ENCODE peak calls at places on chromosomes 1 and 21, in seven cellular contexts. C, V, Q, K, Y, H and O are unnamed samples.

GRCh38 chr1:206829875-206830274 is 35.5 kb upstream of the IL20 start:
- DNase-seq in C (no peak), V (no peak), Q (no peak), K (no peak), Y (no peak), H (no peak), O (no peak)

GRCh38 chr1:157968503-157968902 is 24.9 kb upstream of the KIRREL1 start:
- DNase-seq in C (no peak), V (no peak), Q (no peak), K (no peak), Y (no peak), H (peak; percentile 55), O (peak; percentile 11)

GRCh38 chr1:20785907-20786309 is 1.2 kb downstream of the HP1BP3 start:
- DNase-seq in C (no peak), V (no peak), Q (no peak), K (no peak), Y (no peak), H (no peak), O (no peak)

GRCh38 chr1:16080422-16081150 is 7.1 kb upstream of the FAM131C start:
- DNase-seq in C (no peak), V (no peak), Q (peak; percentile 37), K (no peak), Y (peak; percentile 72), H (no peak), O (no peak)

GRCh38 chr1:29675481-29676263 is 439.4 kb downstream of the PTPRU start:
- DNase-seq in C (no peak), V (no peak), Q (peak; percentile 57), K (no peak), Y (no peak), H (no peak), O (no peak)

GRCh38 chr21:45309541-45310381 is 22.1 kb upstream of the POFUT2 start:
- DNase-seq in C (peak; percentile 31), V (peak; percentile 29), Q (no peak), K (no peak), Y (no peak), H (peak; percentile 83), O (peak; percentile 2)

GRCh38 chr1:57112148-57112547 is 146.3 kb upstream of the C8B start:
- DNase-seq in C (no peak), V (no peak), Q (no peak), K (no peak), Y (no peak), H (no peak), O (no peak)

GRCh38 chr1:110210604-110211502 is 739 bp downstream of the KCNC4 start:
- DNase-seq in C (peak; percentile 53), V (peak; percentile 49), Q (peak; percentile 62), K (peak; percentile 84), Y (peak; percentile 71), H (peak; percentile 36), O (peak; percentile 60)

GRCh38 chr1:111204211-111204883 is 3.9 kb upstream of the DENND2D start:
- DNase-seq in C (peak; percentile 81), V (peak; percentile 35), Q (no peak), K (no peak), Y (peak; percentile 82), H (no peak), O (no peak)

GRCh38 chr1:2003564-2004131 is at the start of gene CFAP74:
- DNase-seq in C (no peak), V (no peak), Q (peak; percentile 92), K (peak; percentile 95), Y (no peak), H (no peak), O (peak; percentile 76)

GRCh38 chr1:156118175-156118868 is 3.8 kb downstream of the LMNA start:
- DNase-seq in C (peak; percentile 64), V (peak; percentile 75), Q (no peak), K (no peak), Y (peak; percentile 81), H (no peak), O (no peak)

GRCh38 chr1:108082741-108083562 is 117.2 kb downstream of the SLC25A24 start:
- DNase-seq in C (no peak), V (no peak), Q (no peak), K (no peak), Y (no peak), H (no peak), O (no peak)

GRCh38 chr1:68117416-68117815 is 67.0 kb upstream of the DIRAS3 start:
- DNase-seq in C (no peak), V (no peak), Q (no peak), K (no peak), Y (no peak), H (no peak), O (no peak)

GRCh38 chr1:68121536-68121935 is 71.1 kb upstream of the DIRAS3 start:
- DNase-seq in C (no peak), V (no peak), Q (no peak), K (no peak), Y (no peak), H (no peak), O (no peak)

GRCh38 chr1:68120136-68120791 is 69.8 kb upstream of the DIRAS3 start:
- DNase-seq in C (no peak), V (no peak), Q (peak; percentile 84), K (peak; percentile 66), Y (no peak), H (peak; percentile 85), O (peak; percentile 24)

GRCh38 chr1:68116643-68117235 is 66.3 kb upstream of the DIRAS3 start:
- DNase-seq in C (no peak), V (no peak), Q (peak; percentile 64), K (peak; percentile 48), Y (no peak), H (peak; percentile 53), O (peak; percentile 27)

DNA sequence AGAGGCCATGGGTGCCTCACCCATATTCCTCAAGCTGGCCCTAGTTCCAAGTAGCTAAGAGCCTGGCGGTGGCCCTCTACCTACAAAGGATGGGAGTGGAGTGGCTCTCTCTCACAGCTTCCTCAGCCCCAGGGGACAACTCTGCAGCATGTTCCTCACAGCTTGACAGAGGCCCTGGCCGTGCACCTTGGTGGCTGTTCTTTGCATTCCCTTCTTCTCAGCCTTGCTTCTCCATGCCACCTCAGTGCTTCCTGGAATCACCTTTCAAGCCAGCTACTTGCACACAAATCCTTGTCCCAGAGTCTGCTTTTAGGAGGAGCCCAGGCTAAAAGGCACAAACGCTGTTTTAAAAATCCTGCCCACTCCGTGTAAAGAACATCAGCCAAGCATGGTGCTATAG is 69.0 kb upstream of the DIRAS3 start:
- DNase-seq in C (no peak), V (no peak), Q (no peak), K (no peak), Y (no peak), H (no peak), O (no peak)
- TF ChIP-seq CTCF in C (no peak), V (no peak), Q (no peak), K (no peak), Y (no peak), H (no peak), O (no peak)

DNA sequence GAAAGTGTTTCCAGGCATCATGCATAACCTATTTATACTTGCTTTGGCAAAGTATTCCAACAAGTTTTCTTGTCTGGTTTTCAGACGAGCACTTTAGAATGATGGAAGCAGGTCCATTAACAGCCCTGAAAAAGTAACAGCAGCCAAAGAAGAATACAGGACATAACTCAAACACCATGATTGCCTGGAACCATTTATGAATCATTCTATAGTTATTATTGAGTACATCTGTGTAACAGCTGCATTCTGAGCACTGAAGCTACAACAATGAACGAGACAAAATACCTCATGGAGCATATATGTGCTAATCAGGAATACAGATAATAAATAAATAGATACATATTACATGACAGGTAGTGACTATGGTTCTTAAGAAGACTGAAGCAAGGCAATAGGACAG is 12.6 kb downstream of the IL10RB start:
- DNase-seq in C (no peak), V (no peak), Q (no peak), K (no peak), Y (no peak), H (no peak), O (no peak)
- H3K36me3 ChIP-seq in C (peaks cover 93% of the 10 kb centered on the region), V (peaks cover 81% of the 10 kb centered on the region), Q (no peaks in the 10 kb centered on the region), K (peaks cover 21% of the 10 kb centered on the region), Y (no peaks in the 10 kb centered on the region), H (peaks cover 3% of the 10 kb centered on the region), O (peaks cover 3% of the 10 kb centered on the region)

DNA sequence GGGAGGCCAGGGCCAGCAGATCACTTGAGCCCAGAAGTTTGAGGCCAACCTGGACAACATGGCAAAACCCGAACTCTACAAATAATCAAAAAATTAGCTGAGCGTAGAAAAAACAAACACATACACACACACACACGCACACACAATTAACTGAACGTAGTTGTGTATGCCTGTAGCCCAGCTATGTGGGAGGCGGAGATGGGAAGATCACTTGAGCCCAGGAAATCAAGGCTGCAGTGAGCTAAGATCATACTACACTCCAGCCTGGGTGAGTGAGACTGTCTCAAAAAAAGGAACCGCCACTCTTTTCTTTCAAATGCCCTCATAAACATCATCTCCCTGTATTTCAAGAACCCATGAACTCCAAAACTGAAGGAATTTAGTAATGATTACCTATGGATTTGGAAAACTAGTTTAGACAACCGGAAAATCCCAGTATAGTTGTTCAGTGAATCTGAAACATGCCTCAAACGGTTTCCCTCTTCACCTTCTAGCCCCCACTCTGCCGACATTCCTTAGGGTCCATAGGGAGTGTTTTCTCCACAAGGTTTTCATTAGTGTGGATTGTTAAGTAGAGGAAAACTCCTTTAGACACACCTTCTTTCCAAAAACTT is 4.5 kb downstream of the TXNIP start:
- DNase-seq in C (peak; percentile 38), V (no peak), Q (no peak), K (no peak), Y (peak; percentile 48), H (no peak), O (no peak)
- H3K4me3 ChIP-seq in C (no peak overlapping the region), V (peak overlapping the region; percentile 86), Q (peak overlapping the region; percentile 98), K (peak overlapping the region; percentile 85), Y (peak overlapping the region; percentile 57), H (no peak overlapping the region), O (no peak overlapping the region)

DNA sequence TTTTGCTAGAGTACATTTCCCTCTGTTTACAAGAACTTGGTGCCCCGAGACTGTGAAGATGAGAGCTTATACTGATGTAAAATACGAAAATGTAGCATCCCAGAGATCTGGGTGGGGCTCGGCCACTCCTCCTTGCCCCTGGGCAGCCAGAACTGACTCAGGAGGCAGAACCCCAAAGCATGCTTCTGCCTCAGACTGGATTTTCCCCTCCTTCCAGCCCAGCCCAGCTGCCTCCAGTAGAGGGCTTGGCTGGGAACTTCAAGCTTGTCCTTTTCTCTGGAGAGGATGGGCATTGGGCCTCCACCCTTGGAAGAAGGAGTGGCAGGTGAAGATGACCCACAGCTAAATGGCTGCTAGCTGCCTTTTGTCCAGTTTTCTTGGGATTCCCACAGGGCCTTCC is 24.3 kb upstream of the BTG2 start:
- DNase-seq in C (no peak), V (no peak), Q (no peak), K (no peak), Y (no peak), H (no peak), O (no peak)
- TF ChIP-seq CTCF in C (no peak), V (no peak), Q (no peak), K (peak; percentile 19), Y (no peak), H (no peak), O (peak; percentile 21)

DNA sequence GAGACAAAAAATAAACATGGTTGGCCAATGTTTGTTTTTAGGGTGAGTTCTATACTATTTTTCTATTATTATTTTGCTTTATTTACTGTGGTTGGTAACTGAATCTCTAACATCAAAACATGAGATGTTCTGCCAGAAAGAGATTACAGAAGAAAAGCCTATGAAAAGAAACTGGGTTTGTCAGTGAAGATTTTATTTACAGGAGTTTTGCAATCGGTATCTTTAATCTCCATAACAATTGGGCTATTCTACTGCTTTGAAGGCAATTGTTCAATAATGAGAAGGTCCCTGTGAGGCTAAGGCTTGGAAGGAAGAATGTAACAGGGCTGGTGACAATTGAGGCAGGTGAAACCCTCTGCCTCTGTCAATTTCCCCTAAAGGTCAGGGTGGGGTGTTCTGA is 155.5 kb downstream of the CLIC6 start:
- DNase-seq in C (no peak), V (no peak), Q (no peak), K (no peak), Y (no peak), H (no peak), O (no peak)
- H3K36me3 ChIP-seq in C (peaks cover 94% of the 10 kb centered on the region), V (no peaks in the 10 kb centered on the region), Q (no peaks in the 10 kb centered on the region), K (peaks cover 92% of the 10 kb centered on the region), Y (no peaks in the 10 kb centered on the region), H (peaks cover 2% of the 10 kb centered on the region), O (no peaks in the 10 kb centered on the region)